ENCODE peak calls at places on chromosomes 4 and X, in eight cellular contexts. Y is heart left ventricle, L is prostate gland, G is endothelial cell of umbilical vein, F is fibroblast of mammary gland, S is OCI-LY7, T is psoas muscle, C is cardiac fibroblast. A is an unnamed sample.

GRCh38 chrX:28966335-28966734 is 379.1 kb downstream of the IL1RAPL1 start:
- DNase-seq in G (peak), T (no peak), Y (no peak), F (no peak), C (peak), S (no peak), L (no peak), A (no peak)

GRCh38 chr4:3674479-3674851 is 91.7 kb upstream of the ADRA2C start:
- DNase-seq in Y (peak), C (no peak), S (no peak), L (no peak), T (peak), F (no peak), G (no peak), A (peak)

GRCh38 chrX:110806145-110806544 is 10.5 kb upstream of the CHRDL1 start:
- DNase-seq in T (no peak), F (peak), C (peak), L (no peak), S (no peak), G (no peak), Y (no peak), A (no peak)

GRCh38 chr4:101288365-101289145 is 58.8 kb downstream of the PPP3CA start:
- DNase-seq in F (peak), C (peak), L (no peak), G (peak), T (no peak), S (no peak), Y (no peak), A (no peak)

GRCh38 chr4:171169396-171169795 is 643.8 kb upstream of the GALNTL6 start:
- DNase-seq in Y (no peak), G (no peak), S (no peak), T (no peak), L (no peak), C (no peak), F (no peak), A (peak)

GRCh38 chr4:159428293-159428692 is 325.4 kb downstream of the RAPGEF2 start:
- DNase-seq in F (no peak), T (no peak), L (no peak), S (no peak), C (no peak), G (no peak), Y (no peak), A (no peak)

GRCh38 chrX:135431886-135432285 is 10.1 kb downstream of the SMIM10L2A start:
- DNase-seq in F (no peak), L (no peak), T (no peak), G (no peak), C (no peak), S (no peak), Y (no peak), A (no peak)

GRCh38 chrX:98068210-98068609 is 1184.5 kb downstream of the RPA4 start:
- DNase-seq in G (no peak), T (no peak), S (no peak), C (no peak), L (peak), F (peak), Y (no peak), A (no peak)

GRCh38 chr4:152696764-152697250 is 17.0 kb upstream of the TMEM154 start:
- DNase-seq in T (no peak), L (no peak), C (peak), G (no peak), S (no peak), Y (no peak), F (peak), A (peak)

GRCh38 chr4:147340111-147340510 is 140.8 kb upstream of the EDNRA start:
- DNase-seq in F (peak), G (peak), Y (no peak), T (no peak), L (no peak), C (peak), S (no peak), A (no peak)

DNA sequence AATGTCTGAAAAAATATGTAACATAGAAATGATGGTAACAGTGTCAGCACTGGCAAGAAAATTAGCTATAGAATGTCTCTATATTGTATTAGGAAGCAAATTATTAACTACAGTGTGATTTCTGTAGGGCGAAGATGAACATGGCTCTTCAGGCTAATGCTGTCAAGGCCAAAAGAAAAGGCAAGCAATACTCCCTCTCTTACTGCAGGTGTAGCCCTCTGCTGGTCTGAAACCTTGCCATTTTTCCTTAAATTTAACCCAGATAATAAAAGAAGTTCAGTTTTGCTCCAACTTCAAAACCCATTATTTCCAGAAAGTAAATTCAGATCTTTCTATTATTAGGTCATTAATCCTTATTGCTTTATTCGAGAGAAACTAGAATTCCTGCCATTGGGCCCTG is 215.9 kb downstream of the LRBA start:
- DNase-seq in L (no peak), C (no peak), Y (no peak), S (no peak), T (no peak), G (no peak), F (no peak), A (no peak)
- TF ChIP-seq CTCF in L (no peak), C (peak), Y (no peak), S (no peak), T (no peak), G (no peak), F (peak), A (no peak)

GRCh38 chrX:729583-730409 is 99.2 kb downstream of the SHOX start:
- DNase-seq in T (no peak), Y (no peak), C (no peak), S (no peak), G (no peak), L (no peak), F (no peak), A (no peak)
- TF ChIP-seq CTCF in T (no peak), Y (no peak), C (no peak), S (no peak), G (no peak), L (no peak), F (no peak), A (no peak)

DNA sequence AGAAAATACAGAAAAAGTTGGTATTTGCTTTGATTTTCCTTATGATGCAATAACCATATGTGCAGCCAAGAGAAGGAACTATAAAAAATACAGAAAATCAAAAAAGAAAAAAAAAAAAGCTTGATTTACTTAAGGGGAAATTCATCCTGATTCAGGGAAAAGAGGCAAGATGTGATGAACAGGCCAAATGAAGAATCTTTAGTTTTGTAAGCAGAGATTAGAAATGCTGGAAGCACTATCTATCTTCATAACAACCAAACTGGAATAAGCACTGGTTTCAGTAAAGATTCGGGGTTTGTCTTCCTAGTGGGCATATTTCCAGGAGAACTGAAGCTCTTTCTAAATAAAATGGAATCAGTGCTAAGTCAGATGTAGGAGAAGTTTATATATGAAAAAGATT is 82.9 kb upstream of the KCNIP4 start:
- DNase-seq in Y (no peak), T (no peak), L (no peak), S (no peak), C (no peak), G (no peak), F (no peak), A (no peak)
- TF ChIP-seq CTCF in Y (no peak), T (no peak), L (no peak), S (no peak), C (no peak), G (no peak), F (no peak), A (no peak)

DNA sequence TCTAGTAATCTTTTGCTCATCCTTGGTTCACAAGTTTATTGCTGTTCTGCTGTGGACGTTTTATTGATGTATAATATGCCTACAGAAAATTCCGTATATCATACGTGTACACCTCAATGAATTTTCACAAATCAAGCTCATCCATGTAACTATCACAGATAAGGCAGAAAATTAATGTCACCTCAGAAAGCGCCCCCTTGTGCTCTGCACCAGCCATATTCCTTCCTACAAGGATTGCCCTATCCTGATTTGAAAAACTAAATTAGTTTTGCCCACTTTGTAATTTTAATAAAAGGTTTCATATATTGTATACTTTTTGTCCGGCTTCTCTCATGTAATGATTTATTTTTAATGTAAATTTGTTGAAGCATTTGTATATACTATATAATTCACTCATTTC is 390.8 kb downstream of the ADGRL3 start:
- DNase-seq in T (no peak), S (no peak), G (no peak), L (no peak), C (no peak), F (no peak), Y (no peak), A (no peak)
- TF ChIP-seq CTCF in T (no peak), S (peak), G (no peak), L (no peak), C (peak), F (no peak), Y (no peak), A (no peak)

GRCh38 chr4:92172203-92172602 is 131.6 kb upstream of the GRID2 start:
- DNase-seq in G (no peak), C (peak), L (no peak), F (no peak), T (no peak), S (no peak), Y (no peak), A (no peak)
- TF ChIP-seq CTCF in G (no peak), C (peak), L (no peak), F (no peak), T (no peak), S (no peak), Y (no peak), A (no peak)

GRCh38 chr4:146338512-146338911 is 124.2 kb downstream of the REELD1 start:
- DNase-seq in T (no peak), L (no peak), S (no peak), F (peak), Y (no peak), G (no peak), C (peak), A (no peak)
- TF ChIP-seq CTCF in T (no peak), L (no peak), S (no peak), F (no peak), Y (no peak), G (no peak), C (no peak), A (no peak)

DNA sequence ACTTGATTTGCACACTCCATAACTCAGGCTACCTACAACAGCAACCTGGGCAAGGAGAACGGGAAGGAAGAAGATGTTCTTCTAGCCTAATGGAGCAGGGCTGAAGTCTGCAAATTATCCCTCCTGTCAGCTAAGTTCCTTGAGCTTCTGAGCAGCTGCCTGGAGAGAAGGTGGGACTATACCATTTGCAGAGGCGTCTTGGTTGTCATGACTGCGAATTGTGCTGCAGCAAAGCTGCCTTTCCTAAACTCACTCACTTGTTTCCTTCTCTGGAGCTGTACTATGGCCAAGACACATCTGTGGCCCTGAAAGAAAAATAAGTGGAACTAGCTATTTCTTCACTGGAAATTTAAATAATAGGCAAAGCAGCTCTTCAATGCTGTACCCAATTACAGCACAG is 682.4 kb upstream of the GRIA3 start:
- DNase-seq in Y (no peak), S (no peak), L (no peak), T (no peak), C (no peak), G (no peak), F (no peak), A (no peak)
- TF ChIP-seq CTCF in Y (no peak), S (no peak), L (no peak), T (no peak), C (no peak), G (no peak), F (no peak), A (no peak)

DNA sequence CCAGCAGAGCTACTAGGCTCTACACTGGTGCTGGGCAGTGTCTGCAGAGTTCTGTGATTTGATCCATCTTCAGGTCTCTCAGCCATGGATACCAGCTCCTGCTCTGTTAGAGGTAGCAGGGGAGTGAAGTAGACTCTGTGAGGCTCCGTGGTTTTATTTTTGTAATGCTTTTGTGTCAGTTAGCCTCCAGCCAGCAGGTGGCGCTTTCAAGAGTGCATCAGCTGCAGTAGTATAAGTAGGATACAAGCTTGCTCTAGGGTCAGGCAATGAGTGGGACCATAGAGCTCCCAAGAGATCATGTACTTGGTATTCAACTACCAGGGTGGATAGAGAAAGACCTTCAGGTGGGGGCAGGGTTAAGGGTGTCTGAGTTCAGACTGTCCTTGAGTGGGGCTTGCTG is 362.5 kb upstream of the TRAM1L1 start:
- DNase-seq in T (no peak), Y (no peak), F (no peak), L (no peak), C (no peak), G (no peak), S (peak), A (no peak)
- TF ChIP-seq CTCF in T (no peak), Y (no peak), F (no peak), L (no peak), C (no peak), G (peak), S (peak), A (peak)

DNA sequence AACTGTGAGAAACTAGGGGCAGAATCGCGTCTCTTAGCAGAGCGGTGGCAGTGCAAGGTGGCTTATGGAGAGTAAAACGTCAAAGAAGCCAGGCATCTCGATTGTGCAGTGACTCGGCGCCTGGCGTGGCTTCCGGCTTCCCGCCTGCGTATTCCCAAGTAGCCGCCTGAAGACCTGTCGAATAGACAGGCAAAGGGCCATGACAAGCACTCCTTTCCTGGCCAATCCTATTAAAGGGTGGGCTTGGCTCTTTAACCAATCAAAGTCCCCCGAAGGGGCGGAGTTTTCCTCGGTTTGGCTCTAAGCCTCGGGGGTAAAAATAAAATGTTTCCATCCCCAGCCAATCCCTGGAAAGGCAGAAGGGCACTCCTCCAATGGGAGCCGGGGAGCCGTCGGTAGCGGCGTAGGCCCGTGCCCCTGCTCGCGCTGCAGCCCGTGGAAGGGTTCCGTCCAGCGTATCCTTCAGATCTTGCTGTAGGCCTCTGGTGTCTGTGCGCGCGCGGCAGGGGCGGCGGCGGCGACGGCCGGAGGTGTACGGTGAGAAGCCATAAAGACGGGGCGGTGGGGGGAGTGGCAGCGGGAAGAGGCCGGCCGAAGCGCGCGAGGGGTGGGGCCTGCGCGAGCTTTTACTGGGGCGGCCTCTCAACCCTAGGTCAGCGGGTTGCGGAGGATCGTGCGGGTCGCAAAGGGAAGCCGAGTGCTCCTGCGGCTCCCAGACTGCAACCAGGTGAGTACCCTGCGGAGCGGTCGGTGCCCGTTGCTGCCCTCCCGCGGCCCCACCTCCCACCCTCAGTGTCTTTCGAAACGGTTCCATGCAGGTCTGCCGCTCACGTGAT is at the start of gene KANTR:
- DNase-seq in C (peak), F (peak), S (peak), G (peak), L (peak), T (peak), Y (peak), A (peak)
- TF ChIP-seq CTCF in C (no peak), F (no peak), S (peak), G (peak), L (no peak), T (no peak), Y (no peak), A (no peak)

A was measured in CD14-positive monocyte.